ENCODE peak calls at places on chromosomes 16 and 17, in six cellular contexts. Z, F, Y, G, V and N are unnamed samples.

GRCh38 chr17:27754549-27754948 is 45.8 kb downstream of the NOS2 start:
- DNase-seq in Z (peak), F (no peak), Y (no peak), G (no peak), V (no peak), N (no peak)

GRCh38 chr17:79843917-79844815 is 4.9 kb upstream of the CBX4 start:
- DNase-seq in Z (peak), F (peak), Y (no peak), G (no peak), V (no peak), N (peak)

GRCh38 chr16:16120382-16121184 is 102.7 kb downstream of the ABCC6 start:
- DNase-seq in Z (no peak), F (peak), Y (no peak), G (no peak), V (no peak), N (no peak)

GRCh38 chr16:72126429-72126765 is 32.8 kb downstream of the DHX38 start:
- DNase-seq in Z (no peak), F (no peak), Y (no peak), G (no peak), V (no peak), N (no peak)

GRCh38 chr16:8850279-8850885 is 18.4 kb downstream of the CARHSP1 start:
- DNase-seq in Z (peak), F (peak), Y (no peak), G (no peak), V (no peak), N (peak)

GRCh38 chr16:80440691-80441090 is 100.1 kb upstream of the DYNLRB2 start:
- DNase-seq in Z (no peak), F (no peak), Y (no peak), G (no peak), V (no peak), N (no peak)

GRCh38 chr17:45345554-45346254 is 28.9 kb upstream of the MAP3K14 start:
- DNase-seq in Z (no peak), F (peak), Y (no peak), G (no peak), V (no peak), N (peak)

GRCh38 chr17:44008205-44008909 is 3.9 kb downstream of the NAGS start:
- DNase-seq in Z (peak), F (no peak), Y (no peak), G (no peak), V (no peak), N (no peak)

GRCh38 chr17:14373587-14374259 is 72.8 kb downstream of the HS3ST3B1 start:
- DNase-seq in Z (no peak), F (peak), Y (no peak), G (no peak), V (peak), N (peak)

GRCh38 chr17:79741751-79742588 is 11.2 kb downstream of the ENPP7 start:
- DNase-seq in Z (peak), F (peak), Y (peak), G (peak), V (peak), N (peak)

GRCh38 chr16:11583889-11584565 is 2.7 kb downstream of the LITAF start:
- DNase-seq in Z (no peak), F (no peak), Y (no peak), G (no peak), V (no peak), N (peak)

GRCh38 chr17:3022197-3022596 is 41.2 kb downstream of the OR1D5 start:
- DNase-seq in Z (no peak), F (no peak), Y (no peak), G (no peak), V (no peak), N (no peak)

GRCh38 chr17:63443053-63443452 is 3.1 kb downstream of the CYB561 start:
- DNase-seq in Z (no peak), F (no peak), Y (no peak), G (no peak), V (no peak), N (no peak)

GRCh38 chr16:84883301-84883700 is 63.5 kb downstream of the CRISPLD2 start:
- DNase-seq in Z (peak), F (no peak), Y (no peak), G (no peak), V (peak), N (no peak)

GRCh38 chr17:7023576-7024401 is 939 bp downstream of the BCL6B start:
- DNase-seq in Z (peak), F (peak), Y (peak), G (peak), V (peak), N (peak)

GRCh38 chr16:65767125-65767524 is 599.4 kb upstream of the CDH5 start:
- DNase-seq in Z (no peak), F (no peak), Y (peak), G (no peak), V (no peak), N (no peak)

GRCh38 chr17:40443196-40443987 is at the start of gene IGFBP4:
- DNase-seq in Z (peak), F (peak), Y (peak), G (no peak), V (peak), N (peak)

GRCh38 chr16:53546988-53547391 is 44.0 kb upstream of the AKTIP start:
- DNase-seq in Z (peak), F (peak), Y (no peak), G (peak), V (no peak), N (peak)

GRCh38 chr17:5000237-5000639 is 2.5 kb downstream of the KIF1C start:
- DNase-seq in Z (no peak), F (no peak), Y (no peak), G (no peak), V (no peak), N (no peak)

DNA sequence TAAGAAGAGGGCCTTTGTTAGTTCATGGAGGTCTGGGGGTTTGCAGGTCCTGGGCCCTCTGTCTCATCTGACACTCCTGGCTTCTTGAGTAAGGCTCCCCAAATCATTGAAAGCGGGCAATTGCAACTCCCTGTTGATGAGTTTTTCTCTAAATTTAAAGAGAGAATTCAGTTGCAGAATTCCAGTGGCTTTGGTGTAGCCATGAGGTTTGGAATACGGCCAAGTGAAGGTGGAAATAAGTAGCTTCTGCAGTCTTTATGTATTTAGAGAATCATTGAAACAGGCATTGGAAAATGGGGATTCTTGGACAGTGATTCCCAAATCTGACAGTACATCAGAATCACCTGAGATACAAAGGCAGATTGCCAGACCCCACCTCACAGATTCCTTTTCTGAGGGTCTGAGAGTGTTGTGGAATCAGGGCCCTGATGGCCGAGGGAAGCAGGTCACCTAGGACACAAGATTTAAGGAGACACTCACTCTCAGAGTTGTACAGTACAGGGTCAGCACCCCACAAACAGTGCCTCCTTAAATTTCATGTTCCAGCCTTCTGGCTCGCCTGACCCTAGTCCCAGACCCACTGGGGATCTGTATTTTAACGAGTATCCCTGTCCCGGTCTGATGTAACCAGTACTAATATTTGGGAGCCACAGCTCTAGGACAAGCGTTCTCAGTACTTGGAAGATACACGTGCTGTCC is 37.7 kb downstream of the YPEL2 start:
- DNase-seq in Z (no peak), F (no peak), Y (no peak), G (no peak), V (no peak), N (no peak)
- H2BK120ac ChIP-seq in Z (no peak), F (no peak), Y (no peak), G (no peak), V (peak), N (no peak)

DNA sequence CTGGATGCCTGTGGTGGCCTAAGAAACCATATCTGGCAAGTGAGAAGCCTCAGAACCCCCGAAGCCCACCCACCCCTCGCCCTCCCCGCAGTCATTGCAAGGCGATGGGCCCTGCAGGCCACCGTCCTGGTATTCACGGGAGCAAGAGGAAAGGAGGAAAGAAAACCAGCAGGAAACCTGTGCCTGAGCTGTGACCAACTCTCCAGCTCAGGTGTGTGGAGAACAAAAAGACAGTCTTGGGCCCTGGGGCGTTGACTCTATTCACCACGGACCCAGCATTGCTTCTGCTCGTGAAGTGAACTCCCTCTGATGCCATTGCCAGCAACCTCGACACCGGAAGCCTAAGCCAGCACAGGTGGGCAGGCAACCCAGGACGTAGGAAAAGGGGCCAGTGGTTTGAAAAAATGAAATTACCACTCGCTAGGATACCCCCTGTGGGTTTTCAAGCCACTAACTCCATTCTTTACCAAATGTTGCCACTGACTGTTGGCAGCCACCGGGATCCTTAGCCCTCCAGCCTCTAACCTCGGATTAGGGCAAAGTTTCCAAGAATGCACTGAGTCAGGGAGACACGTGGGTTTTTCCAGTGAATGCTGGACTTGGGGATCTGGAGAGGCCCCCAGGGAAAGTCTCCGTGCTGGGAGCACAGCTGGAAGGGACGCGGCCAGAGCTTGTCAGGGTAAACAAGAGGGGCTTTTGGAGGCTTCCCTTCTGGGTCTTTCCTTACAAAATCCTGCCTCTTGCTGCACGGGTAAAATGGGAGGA is 25.1 kb downstream of the FA2H start:
- DNase-seq in Z (peak), F (no peak), Y (no peak), G (no peak), V (no peak), N (peak)
- H2AFZ ChIP-seq in Z (no peak), F (peak), Y (peak), G (peak), V (no peak), N (no peak)

GRCh38 chr17:35294756-35295155 is 51.9 kb downstream of the SLFN5 start:
- DNase-seq in Z (no peak), F (no peak), Y (no peak), G (no peak), V (no peak), N (no peak)
- H2BK120ac ChIP-seq in Z (no peak), F (no peak), Y (no peak), G (no peak), V (no peak), N (no peak)

DNA sequence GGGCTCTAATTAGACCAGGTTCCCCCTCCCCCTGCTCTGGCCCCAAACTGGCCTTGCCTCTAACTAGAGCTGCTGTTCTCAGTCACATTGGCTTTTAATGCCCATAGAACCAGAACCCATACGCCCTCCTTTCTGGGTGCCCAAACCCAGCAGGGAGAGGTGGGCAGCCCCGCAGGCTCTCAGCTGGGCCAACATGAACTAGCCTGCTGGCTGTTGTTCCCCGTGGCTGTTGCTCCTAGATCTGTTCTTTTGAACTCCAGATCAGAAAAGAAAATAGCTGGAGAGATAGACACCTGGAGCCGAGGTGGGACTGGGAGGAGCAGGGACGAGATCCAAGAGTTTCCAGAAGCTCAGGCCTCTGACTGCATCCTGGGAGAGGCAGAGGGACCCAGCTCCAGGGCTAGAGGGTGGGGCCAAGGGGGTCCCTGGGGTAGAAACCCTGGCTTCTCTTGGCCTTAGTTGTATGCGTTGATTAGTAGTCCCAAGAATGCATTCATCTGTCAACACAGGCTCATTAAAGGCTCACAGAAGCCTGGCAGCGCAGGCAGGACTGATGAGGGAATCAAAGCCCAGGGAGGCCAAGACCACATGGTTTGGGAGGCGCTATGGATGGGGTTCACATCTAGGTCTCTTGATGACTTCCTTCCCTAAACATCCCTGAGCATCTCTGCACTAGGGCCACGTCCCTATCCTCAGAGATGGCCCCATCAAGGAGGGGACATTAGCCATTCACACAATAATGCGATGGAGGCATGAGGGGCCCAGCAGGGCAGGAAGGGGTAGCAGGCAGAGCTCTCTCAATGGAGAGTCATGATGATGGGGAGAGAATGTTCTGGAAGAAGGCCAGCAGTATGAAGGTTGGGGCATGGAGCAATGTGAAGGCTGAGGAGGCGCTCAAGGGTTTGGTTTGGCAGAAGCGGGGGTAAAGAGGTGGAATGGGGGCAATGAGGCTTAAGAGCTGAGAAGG is 1.3 kb upstream of the CPSF4L start:
- DNase-seq in Z (no peak), F (no peak), Y (no peak), G (no peak), V (no peak), N (no peak)
- H2AFZ ChIP-seq in Z (no peak), F (peak), Y (peak), G (no peak), V (no peak), N (no peak)